ENCODE peak calls at places on chromosomes 13 and 19, in seven cellular contexts. P is stimulated activated CD4-positive, alpha-beta T cell treated with anti-CD3 and anti-CD28 coated beads, Interleukin-2, amount 100 ng/mL, for 24 hours; U is dorsolateral prefrontal cortex; C is NCI-H446 treated with DMSO at 0.1 percent for 48 hours; K is CD8-positive, alpha-beta memory T cell; R is SHP77; E is immature natural killer cell. A is an unnamed sample.

GRCh38 chr13:51221674-51222509 is at the start of gene FAM124A:
- DNase-seq in U (no peak), K (peak; percentile 17), R (peak; percentile 5), E (peak; percentile 16), C (no peak), P (peak; percentile 74), A (peak; percentile 59)

GRCh38 chr19:2381151-2381822 is 21.2 kb downstream of the TMPRSS9 start:
- DNase-seq in K (no peak), E (no peak), U (peak; percentile 88), R (no peak), P (no peak), C (no peak), A (no peak)

GRCh38 chr19:4722671-4723464 is 774 bp downstream of the DPP9 start:
- DNase-seq in C (peak; percentile 17), U (no peak), E (peak; percentile 29), P (peak; percentile 20), K (no peak), R (no peak), A (peak; percentile 27)

GRCh38 chr19:10018219-10018618 is 4.9 kb downstream of the RDH8 start:
- DNase-seq in K (no peak), U (no peak), E (no peak), R (no peak), P (no peak), C (no peak), A (no peak)

GRCh38 chr13:98451676-98452105 is 125.2 kb downstream of the STK24 start:
- DNase-seq in R (no peak), E (no peak), C (peak; percentile 65), P (no peak), U (no peak), K (no peak), A (peak; percentile 33)

GRCh38 chr19:48490980-48491792 is 20.4 kb downstream of the LMTK3 start:
- DNase-seq in E (peak; percentile 48), K (peak; percentile 58), P (peak; percentile 54), R (no peak), U (no peak), C (no peak), A (peak; percentile 74)

GRCh38 chr19:34772697-34773554 is at the start of gene ZNF599:
- DNase-seq in R (peak; percentile 84), K (peak; percentile 88), E (peak; percentile 89), C (peak; percentile 75), P (peak; percentile 93), U (peak; percentile 82), A (peak; percentile 89)

GRCh38 chr19:293436-294110 is 2.4 kb upstream of the PLPP2 start:
- DNase-seq in P (no peak), E (no peak), C (no peak), K (no peak), R (no peak), U (no peak), A (no peak)

GRCh38 chr13:75359266-75359665 is 122.7 kb downstream of the TBC1D4 start:
- DNase-seq in E (no peak), R (no peak), U (no peak), C (no peak), P (no peak), K (no peak), A (peak; percentile 95)

GRCh38 chr19:48654299-48655059 is 8.5 kb upstream of the CA11 start:
- DNase-seq in R (no peak), U (no peak), K (no peak), P (no peak), C (peak; percentile 68), E (no peak), A (no peak)

GRCh38 chr19:16588089-16588823 is 16.0 kb upstream of the SLC35E1 start:
- DNase-seq in C (no peak), U (no peak), R (peak; percentile 93), P (peak; percentile 71), E (peak; percentile 84), K (peak; percentile 67), A (no peak)

GRCh38 chr13:95204231-95204765 is 97.0 kb downstream of the ABCC4 start:
- DNase-seq in K (no peak), P (no peak), C (no peak), U (no peak), R (no peak), E (no peak), A (no peak)

GRCh38 chr19:1509589-1510441 is 3.0 kb downstream of the ADAMTSL5 start:
- DNase-seq in C (no peak), K (no peak), P (no peak), U (no peak), R (no peak), E (no peak), A (no peak)

GRCh38 chr19:47436712-47437401 is 17.5 kb upstream of the MEIS3 start:
- DNase-seq in E (peak; percentile 68), C (peak; percentile 11), R (peak; percentile 37), K (peak; percentile 78), P (peak; percentile 88), U (peak; percentile 68), A (peak; percentile 72)

GRCh38 chr13:40666905-40667621 is 622 bp upstream of the FOXO1 start:
- DNase-seq in K (peak; percentile 26), R (no peak), C (no peak), P (peak; percentile 42), E (no peak), U (peak; percentile 62), A (no peak)

GRCh38 chr13:41915096-41915495 is 45.8 kb downstream of the VWA8 start:
- DNase-seq in U (no peak), E (no peak), K (no peak), P (no peak), C (no peak), R (no peak), A (no peak)

GRCh38 chr19:15332311-15332996 is at the start of gene BRD4:
- DNase-seq in E (peak; percentile 77), K (peak; percentile 83), U (no peak), P (peak; percentile 83), R (peak; percentile 4), C (no peak), A (peak; percentile 77)

GRCh38 chr13:99464441-99464949 is 36.8 kb upstream of the TM9SF2 start:
- DNase-seq in P (no peak), K (peak; percentile 11), C (no peak), E (peak; percentile 20), U (no peak), R (no peak), A (no peak)

GRCh38 chr19:44653977-44654784 is 10.5 kb downstream of the PVR start:
- DNase-seq in E (peak; percentile 38), K (peak; percentile 57), C (no peak), R (peak; percentile 22), U (no peak), P (peak; percentile 77), A (peak; percentile 69)

GRCh38 chr13:19810996-19811881 is 28.5 kb upstream of the PSPC1 start:
- DNase-seq in C (no peak), E (no peak), U (no peak), K (no peak), P (no peak), R (no peak), A (no peak)

GRCh38 chr13:100493418-100493817 is 95.2 kb downstream of the GGACT start:
- DNase-seq in P (no peak), E (no peak), U (no peak), C (no peak), R (no peak), K (no peak), A (no peak)

GRCh38 chr19:48111280-48111679 is 663 bp upstream of the PLA2G4C start:
- DNase-seq in R (no peak), E (no peak), U (no peak), K (no peak), P (no peak), C (no peak), A (no peak)

GRCh38 chr19:33048806-33049676 is 15.6 kb downstream of the RHPN2 start:
- DNase-seq in R (no peak), U (no peak), P (no peak), K (no peak), E (no peak), C (no peak), A (peak; percentile 56)

GRCh38 chr13:32587774-32588165 is 1.5 kb downstream of the PDS5B start:
- DNase-seq in U (no peak), K (no peak), E (no peak), C (no peak), P (no peak), R (no peak), A (peak; percentile 38)

A was measured in kidney tubule cell.